ENCODE peak calls at places on chromosomes 13 and 19, in five cellular contexts. One of them, this sample, is unnamed.

GRCh38 chr13:98413796-98414195 is 163.1 kb downstream of the STK24 start:
- DNase-seq in NCI-H526 treated with DMSO at 0.1 percent for 48 hours: no peak
- DNase-seq in stromal cell of bone marrow: no peak
- DNase-seq in kidney tubule cell: no peak
- DNase-seq in smooth muscle cell of the brain vasculature: no peak
- DNase-seq in this sample: no peak

GRCh38 chr13:111505175-111505777 is 184.8 kb downstream of the TEX29 start:
- DNase-seq in NCI-H526 treated with DMSO at 0.1 percent for 48 hours: peak; percentile 45
- DNase-seq in stromal cell of bone marrow: no peak
- DNase-seq in smooth muscle cell of the brain vasculature: no peak
- DNase-seq in kidney tubule cell: no peak
- DNase-seq in this sample: no peak

GRCh38 chr13:78827471-78827870 is 168.5 kb upstream of the OBI1 start:
- DNase-seq in kidney tubule cell: no peak
- DNase-seq in stromal cell of bone marrow: no peak
- DNase-seq in NCI-H526 treated with DMSO at 0.1 percent for 48 hours: no peak
- DNase-seq in smooth muscle cell of the brain vasculature: no peak
- DNase-seq in this sample: no peak

GRCh38 chr13:25468330-25469178 is 96.8 kb downstream of the ATP8A2 start:
- DNase-seq in NCI-H526 treated with DMSO at 0.1 percent for 48 hours: peak; percentile 73
- DNase-seq in stromal cell of bone marrow: no peak
- DNase-seq in smooth muscle cell of the brain vasculature: no peak
- DNase-seq in kidney tubule cell: peak; percentile 49
- DNase-seq in this sample: no peak

GRCh38 chr13:102868366-102868936 is 22.6 kb downstream of the ERCC5 start:
- DNase-seq in kidney tubule cell: no peak
- DNase-seq in NCI-H526 treated with DMSO at 0.1 percent for 48 hours: no peak
- DNase-seq in smooth muscle cell of the brain vasculature: no peak
- DNase-seq in stromal cell of bone marrow: no peak
- DNase-seq in this sample: no peak

GRCh38 chr13:107450931-107451330 is 764.4 kb downstream of the LIG4 start:
- DNase-seq in stromal cell of bone marrow: peak; percentile 98
- DNase-seq in kidney tubule cell: peak; percentile 95
- DNase-seq in smooth muscle cell of the brain vasculature: peak; percentile 90
- DNase-seq in NCI-H526 treated with DMSO at 0.1 percent for 48 hours: no peak
- DNase-seq in this sample: peak; percentile 85

GRCh38 chr13:48220592-48221300 is 12.3 kb upstream of the ITM2B start:
- DNase-seq in smooth muscle cell of the brain vasculature: no peak
- DNase-seq in kidney tubule cell: no peak
- DNase-seq in NCI-H526 treated with DMSO at 0.1 percent for 48 hours: no peak
- DNase-seq in stromal cell of bone marrow: no peak
- DNase-seq in this sample: no peak

GRCh38 chr19:6718111-6718740 is 2.2 kb downstream of the C3 start:
- DNase-seq in stromal cell of bone marrow: no peak
- DNase-seq in NCI-H526 treated with DMSO at 0.1 percent for 48 hours: no peak
- DNase-seq in smooth muscle cell of the brain vasculature: no peak
- DNase-seq in kidney tubule cell: no peak
- DNase-seq in this sample: no peak

GRCh38 chr13:111178417-111178816 is 63.3 kb downstream of the ARHGEF7 start:
- DNase-seq in NCI-H526 treated with DMSO at 0.1 percent for 48 hours: no peak
- DNase-seq in smooth muscle cell of the brain vasculature: no peak
- DNase-seq in stromal cell of bone marrow: no peak
- DNase-seq in kidney tubule cell: no peak
- DNase-seq in this sample: peak; percentile 66

GRCh38 chr13:61900033-61900432 is 484.4 kb upstream of the PCDH20 start:
- DNase-seq in stromal cell of bone marrow: no peak
- DNase-seq in NCI-H526 treated with DMSO at 0.1 percent for 48 hours: no peak
- DNase-seq in kidney tubule cell: no peak
- DNase-seq in smooth muscle cell of the brain vasculature: no peak
- DNase-seq in this sample: no peak

GRCh38 chr19:18520848-18521691 is 800 bp downstream of the ELL start:
- DNase-seq in smooth muscle cell of the brain vasculature: no peak
- DNase-seq in stromal cell of bone marrow: no peak
- DNase-seq in NCI-H526 treated with DMSO at 0.1 percent for 48 hours: no peak
- DNase-seq in kidney tubule cell: peak; percentile 23
- DNase-seq in this sample: peak; percentile 86

GRCh38 chr13:49527123-49527522 is 31.4 kb downstream of the PHF11 start:
- DNase-seq in NCI-H526 treated with DMSO at 0.1 percent for 48 hours: no peak
- DNase-seq in kidney tubule cell: no peak
- DNase-seq in smooth muscle cell of the brain vasculature: no peak
- DNase-seq in stromal cell of bone marrow: no peak
- DNase-seq in this sample: no peak

GRCh38 chr19:35037716-35038622 is 3.6 kb upstream of the HPN start:
- DNase-seq in stromal cell of bone marrow: no peak
- DNase-seq in kidney tubule cell: peak; percentile 66
- DNase-seq in NCI-H526 treated with DMSO at 0.1 percent for 48 hours: no peak
- DNase-seq in smooth muscle cell of the brain vasculature: no peak
- DNase-seq in this sample: no peak

GRCh38 chr13:44680746-44681355 is 104.7 kb upstream of the TSC22D1 start:
- DNase-seq in stromal cell of bone marrow: no peak
- DNase-seq in kidney tubule cell: peak; percentile 37
- DNase-seq in NCI-H526 treated with DMSO at 0.1 percent for 48 hours: no peak
- DNase-seq in smooth muscle cell of the brain vasculature: no peak
- DNase-seq in this sample: no peak

GRCh38 chr13:110657196-110657595 is 41.9 kb downstream of the NAXD start:
- DNase-seq in smooth muscle cell of the brain vasculature: no peak
- DNase-seq in NCI-H526 treated with DMSO at 0.1 percent for 48 hours: no peak
- DNase-seq in stromal cell of bone marrow: no peak
- DNase-seq in kidney tubule cell: no peak
- DNase-seq in this sample: no peak

GRCh38 chr19:38841787-38842438 is 7.9 kb downstream of the HNRNPL start:
- DNase-seq in kidney tubule cell: no peak
- DNase-seq in smooth muscle cell of the brain vasculature: no peak
- DNase-seq in stromal cell of bone marrow: no peak
- DNase-seq in NCI-H526 treated with DMSO at 0.1 percent for 48 hours: no peak
- DNase-seq in this sample: no peak

GRCh38 chr19:13195678-13196077 is 45.5 kb downstream of the IER2 start:
- DNase-seq in smooth muscle cell of the brain vasculature: no peak
- DNase-seq in stromal cell of bone marrow: no peak
- DNase-seq in NCI-H526 treated with DMSO at 0.1 percent for 48 hours: peak; percentile 23
- DNase-seq in kidney tubule cell: peak; percentile 83
- DNase-seq in this sample: no peak

This sample was measured in aorta.